ENCODE peak calls at places on chromosomes 5 and 9, in seven cellular contexts. M is tibial nerve, V is H9, X is endodermal cell, Q is lower lobe of right lung, I is PC-9, K is endothelial cell of umbilical vein. Y is an unnamed sample. For H3K9me3 and H3K27me3, the result is how much of the 10 kb centered on the place peaks cover.

GRCh38 chr9:126499911-126500599 is 113.7 kb upstream of the LMX1B start:
- DNase-seq in M (no peak), V (peak), X (peak), Q (peak), I (no peak), K (no peak), Y (no peak)

GRCh38 chr5:55547792-55548191 is 13.0 kb upstream of the PLPP1 start:
- DNase-seq in M (no peak), V (no peak), X (no peak), Q (no peak), I (no peak), K (no peak), Y (no peak)

GRCh38 chr5:64144429-64145215 is 21.0 kb upstream of the RNF180 start:
- DNase-seq in M (no peak), V (no peak), X (no peak), Q (no peak), I (no peak), K (peak), Y (no peak)

GRCh38 chr9:129023036-129023907 is 4.9 kb downstream of the SH3GLB2 start:
- DNase-seq in M (no peak), V (no peak), X (peak), Q (no peak), I (peak), K (no peak), Y (peak)

GRCh38 chr9:91071185-91071990 is 269.8 kb downstream of the SYK start:
- DNase-seq in M (no peak), V (no peak), X (no peak), Q (no peak), I (peak), K (peak), Y (no peak)

GRCh38 chr5:73125289-73125688 is 4.9 kb downstream of the TMEM171 start:
- DNase-seq in M (no peak), V (no peak), X (no peak), Q (no peak), I (no peak), K (no peak), Y (no peak)

GRCh38 chr5:9698125-9698848 is 68.1 kb upstream of the TAS2R1 start:
- DNase-seq in M (no peak), V (no peak), X (no peak), Q (no peak), I (no peak), K (no peak), Y (no peak)

GRCh38 chr5:56671571-56671970 is 143.8 kb upstream of the MAP3K1 start:
- DNase-seq in M (no peak), V (no peak), X (no peak), Q (no peak), I (no peak), K (no peak), Y (no peak)

GRCh38 chr5:107646418-107646817 is 24.3 kb downstream of the EFNA5 start:
- DNase-seq in M (no peak), V (no peak), X (no peak), Q (no peak), I (no peak), K (peak), Y (no peak)

GRCh38 chr9:76634356-76635054 is 129.7 kb upstream of the PCA3 start:
- DNase-seq in M (no peak), V (no peak), X (no peak), Q (no peak), I (no peak), K (peak), Y (no peak)

GRCh38 chr9:15942806-15943424 is 390.1 kb downstream of the CCDC171 start:
- DNase-seq in M (no peak), V (no peak), X (no peak), Q (no peak), I (no peak), K (no peak), Y (no peak)

GRCh38 chr5:80672140-80672736 is 17.5 kb upstream of the DHFR start:
- DNase-seq in M (peak), V (peak), X (peak), Q (peak), I (peak), K (peak), Y (peak)

GRCh38 chr5:140038373-140038957 is 4.6 kb downstream of the NRG2 start:
- DNase-seq in M (no peak), V (no peak), X (peak), Q (no peak), I (no peak), K (peak), Y (no peak)

GRCh38 chr5:94778299-94778698 is 159.8 kb downstream of the SLF1 start:
- DNase-seq in M (no peak), V (peak), X (no peak), Q (no peak), I (no peak), K (no peak), Y (no peak)
- TF ChIP-seq CTCF in M (no peak), V (no peak), X (no peak), Q (no peak), I (no peak), K (no peak), Y (no peak)

GRCh38 chr5:178997191-178997590 is 2.1 kb upstream of the GRM6 start:
- DNase-seq in M (no peak), V (no peak), X (no peak), Q (no peak), I (no peak), K (no peak), Y (no peak)
- H3K9me3 ChIP-seq in M (under half), V (under half), X (under half), Q (under half), I (under half), K (under half), Y (under half)

DNA sequence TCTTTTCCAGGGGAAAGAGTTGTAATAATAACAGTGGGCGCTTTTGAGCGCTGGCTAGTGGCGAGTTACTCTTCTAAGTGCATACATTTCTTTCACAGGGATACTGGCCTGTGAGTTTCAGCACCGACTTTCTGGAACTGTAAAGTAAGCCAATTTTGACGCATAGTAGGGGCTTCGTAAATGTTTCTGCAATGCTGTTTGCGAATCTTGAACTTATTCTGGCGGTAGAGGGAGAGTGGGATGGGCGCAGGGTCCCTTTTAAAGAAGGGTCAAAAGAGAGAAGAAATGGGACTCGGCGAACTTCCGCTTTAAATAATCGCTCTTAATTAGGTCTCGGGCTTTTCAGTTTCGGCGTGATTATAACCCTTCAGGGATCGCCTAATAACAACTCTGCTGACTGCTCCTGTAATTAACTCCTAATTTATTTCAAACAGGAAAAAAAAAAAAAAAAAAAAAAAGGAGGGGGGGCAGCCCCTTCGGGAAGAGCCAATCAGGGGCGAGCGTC is 351 bp upstream of the MSX2 start:
- DNase-seq in M (no peak), V (peak), X (peak), Q (no peak), I (no peak), K (no peak), Y (no peak)
- H3K27me3 ChIP-seq in M (under half), V (half or more), X (half or more), Q (half or more), I (half or more), K (under half), Y (under half)

GRCh38 chr9:134363450-134363849 is 37.2 kb downstream of the RXRA start:
- DNase-seq in M (no peak), V (no peak), X (no peak), Q (no peak), I (no peak), K (no peak), Y (no peak)

GRCh38 chr9:134366223-134367031 is 40.2 kb downstream of the RXRA start:
- DNase-seq in M (peak), V (no peak), X (no peak), Q (peak), I (peak), K (peak), Y (peak)

GRCh38 chr9:134365115-134365596 is 38.9 kb downstream of the RXRA start:
- DNase-seq in M (no peak), V (no peak), X (no peak), Q (no peak), I (no peak), K (no peak), Y (no peak)

GRCh38 chr9:134365791-134366222 is 39.6 kb downstream of the RXRA start:
- DNase-seq in M (peak), V (peak), X (no peak), Q (no peak), I (peak), K (no peak), Y (peak)

DNA sequence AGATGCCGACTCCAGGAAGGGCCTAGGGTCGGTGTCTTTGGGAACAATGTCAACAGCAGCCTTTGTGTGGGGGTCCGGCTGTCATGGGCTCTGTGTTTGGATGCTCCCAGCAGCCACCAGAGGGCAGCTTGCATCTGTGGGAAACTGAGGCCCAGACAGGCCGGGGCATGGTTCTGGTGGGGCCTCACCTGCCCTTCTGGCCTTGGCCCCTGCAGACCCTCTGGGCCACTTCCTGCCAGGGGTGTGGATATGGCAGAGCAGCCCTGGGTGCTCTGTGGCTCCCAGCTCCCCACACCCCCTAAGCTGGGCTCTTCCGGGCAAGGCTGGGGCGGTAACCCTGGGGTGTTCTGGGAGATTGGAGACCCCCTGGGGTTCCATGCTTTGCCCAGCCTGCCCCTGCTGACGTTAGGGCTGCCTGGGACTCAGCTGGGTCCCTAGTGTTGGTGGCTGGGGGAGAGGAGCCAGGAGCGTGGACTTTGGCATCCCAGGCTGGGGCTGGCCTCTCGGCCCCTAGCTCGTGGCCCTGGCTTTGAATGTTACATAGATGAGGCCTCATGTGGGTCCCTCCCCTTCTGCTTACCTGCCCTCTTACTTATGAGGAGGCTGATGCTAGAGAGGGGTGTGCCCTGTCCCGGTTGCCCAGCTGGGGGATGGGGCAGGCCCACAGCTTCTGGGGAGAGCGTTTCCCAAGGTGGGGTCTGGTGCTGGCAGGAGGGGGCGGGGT is 38.3 kb downstream of the RXRA start:
- DNase-seq in M (no peak), V (no peak), X (no peak), Q (no peak), I (no peak), K (no peak), Y (no peak)
- TF ChIP-seq CTCF in M (no peak), V (peak), X (peak), Q (no peak), I (no peak), K (no peak), Y (no peak)

GRCh38 chr5:852018-852417 is 1.2 kb upstream of the ZDHHC11 start:
- DNase-seq in M (no peak), V (no peak), X (no peak), Q (no peak), I (no peak), K (no peak), Y (no peak)

GRCh38 chr5:851076-851475 is 290 bp upstream of the ZDHHC11 start:
- DNase-seq in M (no peak), V (no peak), X (no peak), Q (peak), I (no peak), K (no peak), Y (no peak)

GRCh38 chr5:854217-854616 is 3.4 kb upstream of the ZDHHC11 start:
- DNase-seq in M (no peak), V (no peak), X (no peak), Q (peak), I (no peak), K (no peak), Y (no peak)

GRCh38 chr5:851553-851952 is 767 bp upstream of the ZDHHC11 start:
- DNase-seq in M (no peak), V (no peak), X (no peak), Q (peak), I (no peak), K (no peak), Y (no peak)

GRCh38 chr5:852431-853401 is 1.9 kb upstream of the ZDHHC11 start:
- DNase-seq in M (no peak), V (no peak), X (no peak), Q (peak), I (no peak), K (no peak), Y (no peak)
- H3K9me3 ChIP-seq in M (under half), V (under half), X (under half), Q (under half), I (under half), K (under half), Y (under half)

GRCh38 chr9:135447126-135447525 is 32.5 kb upstream of the PPP1R26 start:
- DNase-seq in M (no peak), V (no peak), X (no peak), Q (no peak), I (no peak), K (no peak), Y (no peak)
- H3K27me3 ChIP-seq in M (under half), V (under half), X (under half), Q (under half), I (under half), K (under half), Y (under half)

DNA sequence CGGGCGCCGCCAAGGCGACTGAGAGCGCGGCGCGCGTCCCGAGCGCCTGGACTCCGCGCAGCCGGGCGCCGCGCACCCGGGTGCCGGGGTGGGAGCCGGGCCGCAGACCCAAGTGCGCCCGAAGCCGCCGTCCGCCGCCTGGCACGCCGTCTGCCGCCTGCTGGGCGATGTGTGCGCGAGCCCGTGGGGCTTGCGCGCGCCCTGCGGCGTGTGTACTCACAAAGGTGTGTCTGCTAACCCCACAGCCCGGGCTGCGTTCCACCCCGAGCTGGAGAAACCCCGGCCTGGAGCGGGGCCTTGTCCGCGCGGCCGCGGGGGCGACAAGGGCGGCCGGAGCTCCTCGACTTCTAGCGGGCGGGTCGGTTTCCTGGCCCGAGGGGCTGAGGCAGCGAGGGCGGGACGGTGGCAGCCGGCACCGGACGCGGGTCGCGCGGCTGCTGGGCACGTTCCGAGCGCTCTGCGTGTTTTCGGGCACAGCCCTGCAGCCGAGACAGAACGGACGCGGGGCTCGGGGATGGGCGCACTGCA is 1.1 kb upstream of the ZSWIM6 start:
- DNase-seq in M (peak), V (peak), X (peak), Q (peak), I (peak), K (peak), Y (peak)
- TF ChIP-seq CTCF in M (peak), V (no peak), X (peak), Q (peak), I (peak), K (peak), Y (peak)

GRCh38 chr5:168777651-168778050 is 198.5 kb upstream of the PANK3 start:
- DNase-seq in M (no peak), V (no peak), X (no peak), Q (no peak), I (no peak), K (no peak), Y (no peak)

GRCh38 chr5:168778536-168778935 is 199.4 kb upstream of the PANK3 start:
- DNase-seq in M (no peak), V (no peak), X (no peak), Q (no peak), I (no peak), K (no peak), Y (no peak)

GRCh38 chr5:168779333-168779732 is 200.2 kb upstream of the PANK3 start:
- DNase-seq in M (no peak), V (no peak), X (no peak), Q (no peak), I (no peak), K (no peak), Y (no peak)

GRCh38 chr5:168773231-168773630 is 194.1 kb upstream of the PANK3 start:
- DNase-seq in M (no peak), V (no peak), X (no peak), Q (no peak), I (no peak), K (no peak), Y (no peak)

GRCh38 chr5:168776023-168776422 is 196.9 kb upstream of the PANK3 start:
- DNase-seq in M (no peak), V (no peak), X (no peak), Q (no peak), I (no peak), K (no peak), Y (no peak)
- H3K9me3 ChIP-seq in M (under half), V (under half), X (under half), Q (under half), I (under half), K (under half), Y (under half)

Y was measured in thyroid gland.